ENCODE peak calls at places on chromosomes 16 and 17, in six cellular contexts. U, T, H, K, L and O are unnamed samples.

GRCh38 chr17:58006563-58006923 is 503 bp downstream of the SRSF1 start:
- DNase-seq in H (peak), K (peak), L (peak), U (peak), T (peak), O (peak)

GRCh38 chr17:9021985-9022552 is 759 bp downstream of the NTN1 start:
- DNase-seq in U (no peak), H (no peak), T (no peak), K (no peak), L (no peak), O (peak)

GRCh38 chr17:32227910-32228309 is 37.7 kb upstream of the RHBDL3 start:
- DNase-seq in T (no peak), L (no peak), K (no peak), H (no peak), U (peak), O (no peak)

GRCh38 chr17:35907691-35908090 is 22.9 kb downstream of the RDM1 start:
- DNase-seq in L (no peak), T (no peak), U (no peak), H (no peak), K (no peak), O (no peak)

GRCh38 chr16:26672206-26672605 is 394.5 kb upstream of the C16orf82 start:
- DNase-seq in U (peak), L (no peak), K (no peak), H (no peak), T (no peak), O (no peak)

GRCh38 chr17:74780443-74781238 is 4.5 kb upstream of the NAT9 start:
- DNase-seq in L (no peak), H (no peak), K (no peak), T (no peak), U (peak), O (no peak)

GRCh38 chr16:89586853-89587252 is 11.3 kb downstream of the CPNE7 start:
- DNase-seq in U (no peak), K (no peak), H (no peak), L (no peak), T (no peak), O (no peak)

GRCh38 chr16:86826931-86827330 is 248.6 kb downstream of the FOXL1 start:
- DNase-seq in T (no peak), K (no peak), H (no peak), L (no peak), U (peak), O (no peak)

GRCh38 chr16:74738816-74739215 is 35.8 kb downstream of the FA2H start:
- DNase-seq in H (no peak), L (no peak), U (no peak), T (no peak), K (no peak), O (no peak)

GRCh38 chr17:77320501-77321256 is 179.9 kb downstream of the SEC14L1 start:
- DNase-seq in K (no peak), U (no peak), L (no peak), T (no peak), H (no peak), O (peak)

GRCh38 chr16:88878967-88879787 is 12.7 kb upstream of the PABPN1L start:
- DNase-seq in K (no peak), U (no peak), T (no peak), H (no peak), L (no peak), O (no peak)

GRCh38 chr17:9519873-9520272 is 55.7 kb downstream of the STX8 start:
- DNase-seq in K (no peak), H (no peak), T (no peak), L (no peak), U (peak), O (no peak)

GRCh38 chr16:1677339-1677738 is 740 bp upstream of the JPT2 start:
- DNase-seq in L (no peak), H (no peak), T (no peak), K (no peak), U (no peak), O (no peak)
- H3K4me3 ChIP-seq in L (peak), H (no peak), T (no peak), K (no peak), U (no peak), O (peak)

GRCh38 chr17:5000237-5000639 is 2.5 kb downstream of the KIF1C start:
- DNase-seq in U (peak), T (no peak), L (peak), K (peak), H (peak), O (peak)
- H3K4me3 ChIP-seq in U (no peak), T (no peak), L (peak), K (no peak), H (no peak), O (peak)

GRCh38 chr16:57799619-57800212 is 2.6 kb downstream of the KIFC3 start:
- DNase-seq in U (peak), H (no peak), K (no peak), L (peak), T (no peak), O (no peak)
- H3K4me3 ChIP-seq in U (no peak), H (no peak), K (no peak), L (peak), T (no peak), O (peak)

GRCh38 chr16:31131416-31131815 is 4.1 kb downstream of the PRSS8 start:
- DNase-seq in K (no peak), T (no peak), L (no peak), U (no peak), H (no peak), O (no peak)
- H3K4me3 ChIP-seq in K (no peak), T (no peak), L (no peak), U (no peak), H (no peak), O (no peak)

GRCh38 chr16:397736-398332 is 835 bp downstream of the NME4 start:
- DNase-seq in U (peak), H (no peak), L (peak), K (peak), T (peak), O (peak)

GRCh38 chr16:398551-399277 is 1.7 kb downstream of the NME4 start:
- DNase-seq in T (no peak), K (no peak), U (peak), H (no peak), L (no peak), O (no peak)

GRCh38 chr16:396199-396598 is 800 bp upstream of the NME4 start:
- DNase-seq in L (no peak), K (no peak), T (no peak), U (no peak), H (no peak), O (no peak)

GRCh38 chr16:397135-397661 is at the start of gene NME4:
- DNase-seq in H (no peak), T (no peak), K (no peak), L (no peak), U (peak), O (no peak)

DNA sequence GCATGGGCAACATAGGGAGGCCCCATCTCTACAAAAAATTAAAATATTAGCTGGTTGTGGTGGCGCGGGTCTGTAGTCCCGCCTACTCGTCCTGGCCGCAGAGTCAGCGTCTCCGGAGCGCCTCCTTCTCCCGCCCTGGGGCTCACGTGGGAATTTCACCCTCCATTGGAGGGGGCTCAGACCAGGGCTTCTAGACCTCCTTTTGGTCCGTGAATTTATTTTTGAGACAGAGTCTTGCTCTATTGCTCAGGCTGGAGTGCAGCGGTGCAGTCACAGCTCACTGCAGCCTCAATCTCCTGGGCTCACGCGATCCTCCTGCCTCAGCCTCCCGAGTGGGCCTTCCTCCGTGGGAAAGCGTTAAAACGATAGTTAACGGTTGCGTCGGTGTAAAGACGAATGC is 394 bp upstream of the NME4 start:
- DNase-seq in K (no peak), U (peak), H (no peak), T (no peak), L (no peak), O (no peak)
- H3K4me3 ChIP-seq in K (peak), U (peak), H (peak), T (peak), L (peak), O (peak)

GRCh38 chr17:869567-870530 is 87.7 kb downstream of the MRM3 start:
- DNase-seq in U (peak), H (no peak), L (no peak), K (no peak), T (no peak), O (peak)
- H3K4me3 ChIP-seq in U (no peak), H (no peak), L (peak), K (no peak), T (no peak), O (peak)

GRCh38 chr16:24986512-24987303 is 28.5 kb downstream of the ARHGAP17 start:
- DNase-seq in K (no peak), H (no peak), U (no peak), L (no peak), T (no peak), O (no peak)
- H3K4me3 ChIP-seq in K (no peak), H (no peak), U (no peak), L (no peak), T (no peak), O (peak)

GRCh38 chr16:14284371-14284770 is 213.3 kb downstream of the MRTFB start:
- DNase-seq in T (no peak), L (no peak), U (no peak), H (no peak), K (no peak), O (no peak)
- H3K4me3 ChIP-seq in T (no peak), L (peak), U (no peak), H (no peak), K (no peak), O (peak)

DNA sequence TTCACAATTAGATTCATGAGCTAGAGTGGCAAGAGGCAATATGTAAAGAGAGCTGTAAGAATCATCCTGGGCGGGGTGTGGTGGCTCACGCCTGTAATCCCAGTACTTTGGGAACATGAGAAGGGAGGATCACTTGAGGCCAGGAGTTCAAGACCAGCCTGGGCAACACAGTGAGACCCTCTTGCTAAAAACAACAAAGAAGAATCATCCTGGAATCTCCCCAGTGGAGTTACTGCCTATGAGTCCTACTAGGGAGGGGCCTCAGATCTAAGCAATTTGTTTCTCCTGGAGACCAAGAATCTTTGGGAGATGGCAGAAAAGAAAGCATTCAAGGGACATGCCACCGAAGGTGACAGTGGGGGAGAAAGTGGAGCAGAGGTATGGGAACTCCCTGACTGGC is 119.1 kb downstream of the HIC1 start:
- DNase-seq in U (no peak), L (no peak), K (no peak), H (no peak), T (no peak), O (no peak)
- H3K4me3 ChIP-seq in U (no peak), L (no peak), K (no peak), H (no peak), T (no peak), O (no peak)

GRCh38 chr16:85172465-85173071 is 60.3 kb upstream of the CIBAR2 start:
- DNase-seq in L (peak), T (no peak), H (no peak), U (peak), K (peak), O (no peak)

GRCh38 chr16:85173077-85173980 is 61.1 kb upstream of the CIBAR2 start:
- DNase-seq in H (no peak), T (no peak), U (peak), L (peak), K (no peak), O (no peak)

GRCh38 chr16:85170066-85171003 is 58.1 kb upstream of the CIBAR2 start:
- DNase-seq in H (no peak), T (no peak), K (no peak), U (no peak), L (peak), O (peak)

GRCh38 chr16:85171004-85171808 is 58.9 kb upstream of the CIBAR2 start:
- DNase-seq in T (no peak), L (peak), H (no peak), U (no peak), K (no peak), O (no peak)

DNA sequence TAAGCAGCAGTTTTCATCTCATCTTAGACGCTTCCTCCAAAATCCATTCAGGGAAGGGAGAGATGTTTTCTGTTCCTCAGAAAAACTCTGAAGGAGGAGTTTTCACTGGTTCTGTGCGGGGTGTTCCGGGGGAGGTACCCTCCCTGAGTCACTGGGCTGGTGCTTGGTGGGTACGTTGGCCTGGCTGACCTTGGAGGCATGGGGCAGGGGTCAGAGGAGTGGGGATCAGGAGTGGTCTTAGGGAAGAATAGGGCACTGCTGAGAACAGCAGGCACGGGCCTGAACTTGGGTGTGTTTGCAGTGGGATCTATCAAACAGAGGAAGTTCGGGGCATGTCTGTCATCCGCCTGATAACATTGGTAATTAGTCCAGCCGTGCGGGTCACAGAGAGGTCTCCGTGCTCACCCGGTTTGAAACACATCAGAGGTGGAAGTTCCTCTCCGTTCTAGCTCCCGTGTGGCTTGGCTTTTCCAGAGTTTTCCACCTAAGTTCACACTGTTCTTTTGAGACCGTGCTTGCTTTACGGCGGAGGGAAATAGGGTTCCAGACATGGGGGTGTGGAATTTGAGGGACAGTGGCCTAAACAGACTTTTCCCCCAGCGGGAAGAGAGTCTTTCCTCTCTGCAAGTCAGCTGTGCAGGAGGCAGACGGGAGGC is 59.7 kb upstream of the CIBAR2 start:
- DNase-seq in U (no peak), T (no peak), H (no peak), L (peak), K (no peak), O (peak)
- H3K4me3 ChIP-seq in U (peak), T (no peak), H (no peak), L (peak), K (peak), O (peak)